ENCODE peak calls at places on chromosomes 11 and 22, in eight cellular contexts. One of them, this sample, is unnamed.

GRCh38 chr11:2199466-2200341 is 28.1 kb upstream of the TH start:
- DNase-seq in foreskin fibroblast: no peak
- DNase-seq in tibial artery: no peak
- DNase-seq in brain microvascular endothelial cell: no peak
- DNase-seq in endodermal cell: no peak
- DNase-seq in fibroblast of mammary gland: no peak
- DNase-seq in DND-41: no peak
- DNase-seq in HL-60: no peak
- DNase-seq in this sample: no peak

GRCh38 chr22:37442537-37442936 is 15.3 kb upstream of the ELFN2 start:
- DNase-seq in DND-41: no peak
- DNase-seq in fibroblast of mammary gland: peak
- DNase-seq in HL-60: peak
- DNase-seq in tibial artery: no peak
- DNase-seq in brain microvascular endothelial cell: peak
- DNase-seq in foreskin fibroblast: no peak
- DNase-seq in endodermal cell: no peak
- DNase-seq in this sample: peak

GRCh38 chr11:111922803-111923202 is 4.1 kb downstream of the C11orf52 start:
- DNase-seq in endodermal cell: no peak
- DNase-seq in DND-41: no peak
- DNase-seq in HL-60: no peak
- DNase-seq in tibial artery: peak
- DNase-seq in foreskin fibroblast: peak
- DNase-seq in fibroblast of mammary gland: peak
- DNase-seq in brain microvascular endothelial cell: peak
- DNase-seq in this sample: no peak

GRCh38 chr11:3865388-3866193 is 10.1 kb downstream of the STIM1 start:
- DNase-seq in foreskin fibroblast: peak
- DNase-seq in DND-41: no peak
- DNase-seq in HL-60: peak
- DNase-seq in brain microvascular endothelial cell: peak
- DNase-seq in fibroblast of mammary gland: peak
- DNase-seq in endodermal cell: no peak
- DNase-seq in tibial artery: no peak
- DNase-seq in this sample: peak

GRCh38 chr11:86277741-86278140 is 24.3 kb upstream of the HIKESHI start:
- DNase-seq in endodermal cell: no peak
- DNase-seq in HL-60: no peak
- DNase-seq in fibroblast of mammary gland: no peak
- DNase-seq in tibial artery: no peak
- DNase-seq in DND-41: no peak
- DNase-seq in brain microvascular endothelial cell: no peak
- DNase-seq in foreskin fibroblast: no peak
- DNase-seq in this sample: no peak

GRCh38 chr11:10294289-10294953 is 402 bp upstream of the SBF2 start:
- DNase-seq in DND-41: no peak
- DNase-seq in foreskin fibroblast: peak
- DNase-seq in brain microvascular endothelial cell: peak
- DNase-seq in endodermal cell: peak
- DNase-seq in HL-60: no peak
- DNase-seq in tibial artery: peak
- DNase-seq in fibroblast of mammary gland: peak
- DNase-seq in this sample: no peak

GRCh38 chr11:14336507-14337503 is 22.2 kb downstream of the RRAS2 start:
- DNase-seq in fibroblast of mammary gland: peak
- DNase-seq in endodermal cell: no peak
- DNase-seq in brain microvascular endothelial cell: peak
- DNase-seq in foreskin fibroblast: peak
- DNase-seq in HL-60: no peak
- DNase-seq in tibial artery: no peak
- DNase-seq in DND-41: no peak
- DNase-seq in this sample: no peak

GRCh38 chr22:30816413-30816812 is 121.7 kb downstream of the OSBP2 start:
- DNase-seq in HL-60: peak
- DNase-seq in brain microvascular endothelial cell: no peak
- DNase-seq in tibial artery: no peak
- DNase-seq in foreskin fibroblast: no peak
- DNase-seq in fibroblast of mammary gland: no peak
- DNase-seq in endodermal cell: peak
- DNase-seq in DND-41: no peak
- DNase-seq in this sample: no peak

GRCh38 chr11:110689306-110689705 is 22.9 kb downstream of the ARHGAP20 start:
- DNase-seq in tibial artery: no peak
- DNase-seq in endodermal cell: no peak
- DNase-seq in foreskin fibroblast: no peak
- DNase-seq in DND-41: no peak
- DNase-seq in HL-60: no peak
- DNase-seq in brain microvascular endothelial cell: no peak
- DNase-seq in fibroblast of mammary gland: no peak
- DNase-seq in this sample: no peak

GRCh38 chr11:36702330-36703054 is 104.5 kb upstream of the RAG2 start:
- DNase-seq in foreskin fibroblast: peak
- DNase-seq in HL-60: peak
- DNase-seq in DND-41: peak
- DNase-seq in endodermal cell: peak
- DNase-seq in tibial artery: no peak
- DNase-seq in brain microvascular endothelial cell: peak
- DNase-seq in fibroblast of mammary gland: peak
- DNase-seq in this sample: peak

GRCh38 chr11:2549876-2550605 is 105.2 kb downstream of the KCNQ1 start:
- DNase-seq in foreskin fibroblast: no peak
- DNase-seq in brain microvascular endothelial cell: no peak
- DNase-seq in HL-60: no peak
- DNase-seq in DND-41: no peak
- DNase-seq in fibroblast of mammary gland: no peak
- DNase-seq in tibial artery: no peak
- DNase-seq in endodermal cell: peak
- DNase-seq in this sample: no peak

GRCh38 chr11:88050247-88050646 is 125.0 kb downstream of the RAB38 start:
- DNase-seq in brain microvascular endothelial cell: no peak
- DNase-seq in fibroblast of mammary gland: no peak
- DNase-seq in HL-60: no peak
- DNase-seq in foreskin fibroblast: no peak
- DNase-seq in tibial artery: no peak
- DNase-seq in DND-41: no peak
- DNase-seq in endodermal cell: no peak
- DNase-seq in this sample: no peak

GRCh38 chr22:41949297-41949965 is 2.5 kb upstream of the CENPM start:
- DNase-seq in brain microvascular endothelial cell: no peak
- DNase-seq in DND-41: no peak
- DNase-seq in fibroblast of mammary gland: no peak
- DNase-seq in endodermal cell: no peak
- DNase-seq in HL-60: no peak
- DNase-seq in tibial artery: no peak
- DNase-seq in foreskin fibroblast: no peak
- DNase-seq in this sample: peak

DNA sequence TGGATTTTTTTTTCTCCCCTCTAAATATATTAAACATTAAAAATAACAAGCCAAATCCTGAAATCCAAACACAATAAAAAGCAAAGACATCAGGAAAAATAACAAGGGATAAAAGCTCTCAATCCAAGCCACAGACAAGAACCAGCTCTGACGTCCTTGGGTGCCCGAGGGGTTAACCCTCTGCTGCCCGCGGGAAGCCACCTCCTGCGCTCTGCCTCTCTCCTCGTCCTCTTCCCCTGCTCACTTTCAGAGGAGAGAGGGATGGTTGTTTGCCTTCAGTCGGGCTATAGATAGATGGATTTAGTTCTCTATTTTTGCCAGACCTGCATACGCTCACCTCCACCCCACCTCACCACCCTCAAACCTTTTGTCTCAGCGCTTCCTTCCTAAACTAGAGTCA is 142.7 kb upstream of the HSD17B12 start:
- DNase-seq in DND-41: no peak
- DNase-seq in endodermal cell: peak
- DNase-seq in foreskin fibroblast: no peak
- DNase-seq in tibial artery: no peak
- DNase-seq in fibroblast of mammary gland: no peak
- DNase-seq in HL-60: no peak
- DNase-seq in brain microvascular endothelial cell: no peak
- DNase-seq in this sample: no peak
- H3K4me3 ChIP-seq in DND-41: no peak
- H3K4me3 ChIP-seq in endodermal cell: no peak
- H3K4me3 ChIP-seq in foreskin fibroblast: no peak
- H3K4me3 ChIP-seq in tibial artery: no peak
- H3K4me3 ChIP-seq in fibroblast of mammary gland: no peak
- H3K4me3 ChIP-seq in HL-60: no peak
- H3K4me3 ChIP-seq in brain microvascular endothelial cell: no peak
- H3K4me3 ChIP-seq in this sample: no peak

GRCh38 chr11:12043959-12044772 is 35.7 kb upstream of the DKK3 start:
- DNase-seq in endodermal cell: peak
- DNase-seq in foreskin fibroblast: peak
- DNase-seq in DND-41: peak
- DNase-seq in brain microvascular endothelial cell: peak
- DNase-seq in tibial artery: peak
- DNase-seq in fibroblast of mammary gland: peak
- DNase-seq in HL-60: peak
- DNase-seq in this sample: peak
- H3K4me3 ChIP-seq in endodermal cell: no peak
- H3K4me3 ChIP-seq in foreskin fibroblast: peak
- H3K4me3 ChIP-seq in DND-41: no peak
- H3K4me3 ChIP-seq in brain microvascular endothelial cell: no peak
- H3K4me3 ChIP-seq in tibial artery: peak
- H3K4me3 ChIP-seq in fibroblast of mammary gland: no peak
- H3K4me3 ChIP-seq in HL-60: no peak
- H3K4me3 ChIP-seq in this sample: no peak

DNA sequence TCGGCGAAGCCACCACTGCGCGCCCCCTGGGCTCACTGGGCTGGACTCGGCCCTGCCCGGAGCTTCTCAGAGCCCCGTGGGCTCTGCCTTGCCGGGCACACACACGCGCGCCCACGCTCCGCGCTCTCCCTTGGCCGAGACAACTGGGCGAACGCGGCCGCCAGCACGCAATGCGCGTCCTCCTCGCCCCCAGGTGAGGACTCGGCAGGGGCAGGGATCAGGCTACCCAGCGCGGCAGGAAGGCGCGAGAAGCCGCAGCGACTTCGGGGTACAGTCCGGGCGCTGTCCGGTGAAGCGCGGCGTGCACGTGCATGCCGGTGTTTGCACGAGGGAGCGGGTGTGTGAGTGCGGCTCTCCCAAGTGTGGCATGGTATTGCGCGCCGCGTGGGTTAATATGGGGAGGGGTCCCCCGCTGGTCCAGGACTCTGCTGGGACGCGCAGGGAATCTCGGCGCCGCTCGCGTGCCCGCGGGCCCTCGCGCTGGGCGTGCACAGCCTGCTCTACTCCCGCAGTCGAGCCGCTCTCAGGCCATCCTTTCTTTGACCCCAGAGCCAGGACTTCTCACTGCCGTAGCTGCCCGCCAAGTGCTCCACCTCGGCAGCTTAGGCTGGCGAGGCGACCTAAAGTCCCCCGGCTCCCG is 5.5 kb downstream of the WNT7B start:
- DNase-seq in foreskin fibroblast: no peak
- DNase-seq in brain microvascular endothelial cell: no peak
- DNase-seq in tibial artery: no peak
- DNase-seq in DND-41: no peak
- DNase-seq in fibroblast of mammary gland: no peak
- DNase-seq in HL-60: no peak
- DNase-seq in endodermal cell: peak
- DNase-seq in this sample: no peak
- H3K4me3 ChIP-seq in foreskin fibroblast: peak
- H3K4me3 ChIP-seq in brain microvascular endothelial cell: peak
- H3K4me3 ChIP-seq in tibial artery: peak
- H3K4me3 ChIP-seq in DND-41: no peak
- H3K4me3 ChIP-seq in fibroblast of mammary gland: peak
- H3K4me3 ChIP-seq in HL-60: no peak
- H3K4me3 ChIP-seq in endodermal cell: peak
- H3K4me3 ChIP-seq in this sample: no peak

GRCh38 chr11:31479073-31479472 is 30.3 kb downstream of the IMMP1L start:
- DNase-seq in tibial artery: no peak
- DNase-seq in brain microvascular endothelial cell: no peak
- DNase-seq in endodermal cell: no peak
- DNase-seq in fibroblast of mammary gland: no peak
- DNase-seq in HL-60: no peak
- DNase-seq in DND-41: no peak
- DNase-seq in foreskin fibroblast: no peak
- DNase-seq in this sample: no peak

GRCh38 chr11:31477528-31478255 is 31.7 kb downstream of the IMMP1L start:
- DNase-seq in tibial artery: no peak
- DNase-seq in DND-41: no peak
- DNase-seq in brain microvascular endothelial cell: no peak
- DNase-seq in foreskin fibroblast: no peak
- DNase-seq in endodermal cell: no peak
- DNase-seq in fibroblast of mammary gland: no peak
- DNase-seq in HL-60: no peak
- DNase-seq in this sample: no peak

DNA sequence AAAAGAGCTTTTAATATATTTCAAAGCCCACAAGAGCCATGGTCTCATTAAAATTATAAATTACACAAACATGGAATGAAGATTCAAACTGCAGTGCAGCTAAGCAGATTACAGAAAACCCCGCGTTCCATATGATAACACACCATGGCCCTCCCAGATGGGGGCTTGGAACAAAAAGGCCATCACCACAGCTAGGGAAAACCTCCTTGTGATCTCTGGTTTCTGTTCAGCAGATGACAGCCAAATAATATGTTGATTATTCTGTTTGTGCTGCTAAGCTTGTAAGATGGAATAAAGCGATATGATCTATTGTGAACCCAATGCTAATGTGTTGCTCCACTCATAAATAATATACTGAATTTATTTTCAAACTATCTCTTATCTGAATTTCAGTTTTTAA is 28.5 kb downstream of the IMMP1L start:
- DNase-seq in tibial artery: no peak
- DNase-seq in HL-60: no peak
- DNase-seq in endodermal cell: no peak
- DNase-seq in foreskin fibroblast: no peak
- DNase-seq in fibroblast of mammary gland: no peak
- DNase-seq in DND-41: no peak
- DNase-seq in brain microvascular endothelial cell: no peak
- DNase-seq in this sample: no peak
- H3K4me3 ChIP-seq in tibial artery: no peak
- H3K4me3 ChIP-seq in HL-60: no peak
- H3K4me3 ChIP-seq in endodermal cell: no peak
- H3K4me3 ChIP-seq in foreskin fibroblast: no peak
- H3K4me3 ChIP-seq in fibroblast of mammary gland: no peak
- H3K4me3 ChIP-seq in DND-41: no peak
- H3K4me3 ChIP-seq in brain microvascular endothelial cell: no peak
- H3K4me3 ChIP-seq in this sample: no peak

GRCh38 chr11:61833926-61834277 is 5.8 kb downstream of the FADS2 start:
- DNase-seq in tibial artery: no peak
- DNase-seq in DND-41: peak
- DNase-seq in HL-60: no peak
- DNase-seq in endodermal cell: peak
- DNase-seq in fibroblast of mammary gland: no peak
- DNase-seq in brain microvascular endothelial cell: no peak
- DNase-seq in foreskin fibroblast: no peak
- DNase-seq in this sample: no peak
- H3K4me3 ChIP-seq in tibial artery: no peak
- H3K4me3 ChIP-seq in DND-41: peak
- H3K4me3 ChIP-seq in HL-60: no peak
- H3K4me3 ChIP-seq in endodermal cell: no peak
- H3K4me3 ChIP-seq in fibroblast of mammary gland: no peak
- H3K4me3 ChIP-seq in brain microvascular endothelial cell: no peak
- H3K4me3 ChIP-seq in foreskin fibroblast: no peak
- H3K4me3 ChIP-seq in this sample: peak

DNA sequence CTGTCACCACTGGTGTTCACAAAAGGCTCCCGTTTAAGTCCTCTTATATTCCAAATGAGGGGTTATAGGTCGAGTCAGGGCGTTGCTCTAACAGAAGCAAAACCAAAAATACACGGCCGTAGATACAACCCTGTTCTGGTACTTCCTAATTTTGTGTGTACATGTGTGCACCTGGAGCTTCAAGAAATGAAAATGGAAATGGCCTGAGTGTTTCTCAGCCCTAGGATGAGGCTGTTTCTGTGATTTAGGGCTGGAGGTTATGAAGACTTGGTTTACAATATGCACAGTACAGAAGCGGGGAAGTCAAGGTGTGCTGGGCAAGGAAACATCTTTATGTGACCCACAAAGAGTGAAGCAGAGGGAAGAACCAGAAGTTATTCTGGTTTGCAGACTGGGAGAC is 110.4 kb upstream of the OR4B1 start:
- DNase-seq in fibroblast of mammary gland: no peak
- DNase-seq in DND-41: no peak
- DNase-seq in endodermal cell: no peak
- DNase-seq in tibial artery: no peak
- DNase-seq in brain microvascular endothelial cell: no peak
- DNase-seq in HL-60: no peak
- DNase-seq in foreskin fibroblast: no peak
- DNase-seq in this sample: peak
- H3K4me3 ChIP-seq in fibroblast of mammary gland: no peak
- H3K4me3 ChIP-seq in DND-41: no peak
- H3K4me3 ChIP-seq in endodermal cell: no peak
- H3K4me3 ChIP-seq in tibial artery: no peak
- H3K4me3 ChIP-seq in brain microvascular endothelial cell: no peak
- H3K4me3 ChIP-seq in HL-60: no peak
- H3K4me3 ChIP-seq in foreskin fibroblast: no peak
- H3K4me3 ChIP-seq in this sample: no peak

This sample was measured in GM12865.